ENCODE peak calls at places on chromosomes 4 and X, in eight cellular contexts. M is fibroblast of mammary gland; W is activated CD4-positive, alpha-beta T cell treated with anti-CD3 and anti-CD28 coated beads, Interleukin-2, amount 50 U/mL, for 24 hours; Q is Peyer's patch; E is activated naive CD4-positive, alpha-beta T cell; X is Right ventricle myocardium superior; S is colonic mucosa; N is smooth muscle cell of the brain vasculature. R is an unnamed sample.

GRCh38 chrX:112852850-112853249 is 12.2 kb upstream of the AMOT start:
- DNase-seq in M (no peak), S (no peak), N (no peak), W (no peak), E (no peak), X (no peak), Q (no peak), R (no peak)

GRCh38 chr4:12583286-12583685 is 900.9 kb downstream of the RAB28 start:
- DNase-seq in N (no peak), S (no peak), X (no peak), M (peak; percentile 14), E (no peak), Q (no peak), W (no peak), R (no peak)

GRCh38 chr4:142818009-142818408 is 28.1 kb downstream of the INPP4B start:
- DNase-seq in S (no peak), E (no peak), N (no peak), M (peak; percentile 35), X (no peak), W (no peak), Q (no peak), R (no peak)

GRCh38 chr4:56158483-56158882 is 209.7 kb downstream of the CEP135 start:
- DNase-seq in Q (no peak), M (no peak), X (no peak), E (no peak), W (no peak), S (peak; percentile 37), N (no peak), R (no peak)

GRCh38 chr4:110201502-110201901 is 3.1 kb upstream of the ELOVL6 start:
- DNase-seq in N (no peak), X (no peak), S (no peak), E (no peak), M (no peak), W (no peak), Q (no peak), R (no peak)

GRCh38 chr4:54322817-54323417 is 93.8 kb downstream of the PDGFRA start:
- DNase-seq in X (peak; percentile 51), E (no peak), M (peak; percentile 64), W (no peak), N (peak; percentile 26), Q (peak; percentile 54), S (peak; percentile 70), R (peak; percentile 62)

GRCh38 chr4:16794816-16795445 is 103.5 kb downstream of the LDB2 start:
- DNase-seq in S (peak; percentile 46), E (no peak), X (peak; percentile 52), Q (no peak), M (peak; percentile 71), W (peak; percentile 0), N (peak; percentile 40), R (no peak)

GRCh38 chr4:18508801-18509200 is 487.2 kb upstream of the LCORL start:
- DNase-seq in Q (no peak), E (no peak), N (no peak), M (no peak), W (no peak), X (no peak), S (no peak), R (no peak)

GRCh38 chr4:2132438-2132837 is 73.3 kb downstream of the NAT8L start:
- DNase-seq in N (no peak), M (peak; percentile 5), S (no peak), X (no peak), W (no peak), E (no peak), Q (no peak), R (no peak)

GRCh38 chr4:98673978-98674377 is 15.6 kb upstream of the TSPAN5 start:
- DNase-seq in N (no peak), S (no peak), E (no peak), X (no peak), M (no peak), W (no peak), Q (no peak), R (no peak)